ENCODE peak calls at places on chromosomes 13 and 19, in six cellular contexts. J, Z, A, O, F and Q are unnamed samples.

GRCh38 chr19:41123716-41124244 is 9.5 kb downstream of the CYP2F1 start:
- DNase-seq in J (no peak), Z (no peak), A (no peak), O (no peak), F (no peak), Q (peak)

GRCh38 chr13:41842029-41842428 is 118.9 kb downstream of the VWA8 start:
- DNase-seq in J (no peak), Z (no peak), A (peak), O (no peak), F (no peak), Q (no peak)

GRCh38 chr13:95304446-95304845 is 3.2 kb upstream of the ABCC4 start:
- DNase-seq in J (no peak), Z (no peak), A (no peak), O (no peak), F (no peak), Q (no peak)

GRCh38 chr19:3409346-3410064 is 43.1 kb downstream of the NFIC start:
- DNase-seq in J (peak), Z (peak), A (no peak), O (no peak), F (peak), Q (peak)

GRCh38 chr19:4375620-4376228 is 24.6 kb downstream of the SH3GL1 start:
- DNase-seq in J (no peak), Z (peak), A (peak), O (no peak), F (no peak), Q (no peak)

GRCh38 chr19:3075605-3076431 is 13.5 kb upstream of the TLE5 start:
- DNase-seq in J (no peak), Z (peak), A (no peak), O (no peak), F (peak), Q (peak)

GRCh38 chr19:17766543-17767131 is 15.4 kb downstream of the FCHO1 start:
- DNase-seq in J (peak), Z (peak), A (peak), O (no peak), F (peak), Q (peak)

GRCh38 chr13:99496322-99497142 is 4.7 kb upstream of the TM9SF2 start:
- DNase-seq in J (no peak), Z (peak), A (peak), O (peak), F (peak), Q (no peak)

GRCh38 chr13:103436057-103436654 is 369.9 kb upstream of the SLC10A2 start:
- DNase-seq in J (no peak), Z (no peak), A (no peak), O (no peak), F (no peak), Q (no peak)

GRCh38 chr19:54156490-54156889 is 3.0 kb downstream of the LENG1 start:
- DNase-seq in J (no peak), Z (no peak), A (no peak), O (no peak), F (no peak), Q (no peak)

GRCh38 chr13:99600318-99600717 is 99.0 kb downstream of the TM9SF2 start:
- DNase-seq in J (no peak), Z (no peak), A (no peak), O (no peak), F (no peak), Q (no peak)

GRCh38 chr19:33379151-33379829 is 5.8 kb downstream of the CEBPG start:
- DNase-seq in J (no peak), Z (no peak), A (no peak), O (no peak), F (no peak), Q (no peak)

GRCh38 chr13:102648046-102648445 is 46.8 kb downstream of the METTL21C start:
- DNase-seq in J (no peak), Z (no peak), A (no peak), O (no peak), F (no peak), Q (no peak)

GRCh38 chr13:38718374-38718773 is 31.5 kb downstream of the FREM2 start:
- DNase-seq in J (no peak), Z (no peak), A (no peak), O (no peak), F (no peak), Q (no peak)

GRCh38 chr19:28864577-28865042 is 348.3 kb downstream of the UQCRFS1 start:
- DNase-seq in J (no peak), Z (peak), A (peak), O (no peak), F (peak), Q (no peak)

GRCh38 chr19:20367811-20368294 is 197.7 kb downstream of the ZNF737 start:
- DNase-seq in J (no peak), Z (peak), A (no peak), O (no peak), F (peak), Q (no peak)

GRCh38 chr19:37007587-37008220 is 70.5 kb upstream of the ZNF420 start:
- DNase-seq in J (no peak), Z (peak), A (no peak), O (no peak), F (peak), Q (peak)

GRCh38 chr19:20078696-20079095 is 896 bp downstream of the ZNF90 start:
- DNase-seq in J (no peak), Z (peak), A (peak), O (no peak), F (peak), Q (peak)

GRCh38 chr13:110590577-110590976 is 24.8 kb upstream of the NAXD start:
- DNase-seq in J (no peak), Z (peak), A (no peak), O (no peak), F (no peak), Q (no peak)

GRCh38 chr19:6484831-6485230 is 3.2 kb upstream of the DENND1C start:
- DNase-seq in J (no peak), Z (no peak), A (no peak), O (no peak), F (no peak), Q (no peak)

GRCh38 chr19:14840206-14840605 is 5.2 kb upstream of the OR7A5 start:
- DNase-seq in J (no peak), Z (no peak), A (no peak), O (no peak), F (no peak), Q (no peak)

GRCh38 chr13:75258159-75258782 is 223.7 kb downstream of the TBC1D4 start:
- DNase-seq in J (no peak), Z (no peak), A (peak), O (no peak), F (no peak), Q (no peak)

GRCh38 chr19:8569066-8569761 is 8.0 kb downstream of the MYO1F start:
- DNase-seq in J (no peak), Z (peak), A (peak), O (no peak), F (peak), Q (peak)

GRCh38 chr13:113322043-113322461 is 25.0 kb downstream of the LAMP1 start:
- DNase-seq in J (no peak), Z (no peak), A (no peak), O (no peak), F (peak), Q (no peak)

GRCh38 chr19:42628411-42629135 is 33.8 kb upstream of the CEACAM8 start:
- DNase-seq in J (no peak), Z (no peak), A (no peak), O (no peak), F (no peak), Q (no peak)

GRCh38 chr13:42333613-42334328 is 61.8 kb downstream of the AKAP11 start:
- DNase-seq in J (no peak), Z (no peak), A (peak), O (no peak), F (peak), Q (peak)

GRCh38 chr13:99896712-99897440 is 74.7 kb downstream of the ZIC5 start:
- DNase-seq in J (no peak), Z (no peak), A (no peak), O (no peak), F (no peak), Q (no peak)

GRCh38 chr13:43397110-43397509 is 373.7 kb downstream of the DNAJC15 start:
- DNase-seq in J (no peak), Z (no peak), A (peak), O (no peak), F (no peak), Q (no peak)

GRCh38 chr13:28623782-28624706 is 34.9 kb upstream of the POMP start:
- DNase-seq in J (no peak), Z (no peak), A (peak), O (no peak), F (no peak), Q (no peak)

GRCh38 chr13:99416411-99417121 is 84.7 kb upstream of the TM9SF2 start:
- DNase-seq in J (no peak), Z (no peak), A (no peak), O (no peak), F (peak), Q (no peak)

GRCh38 chr13:39451301-39451700 is 151.7 kb downstream of the LHFPL6 start:
- DNase-seq in J (no peak), Z (no peak), A (peak), O (no peak), F (no peak), Q (no peak)

GRCh38 chr19:44356383-44357111 is at the start of gene ZNF112:
- DNase-seq in J (peak), Z (peak), A (peak), O (no peak), F (peak), Q (peak)
- TF ChIP-seq POLR2A in J (no peak), Z (peak), A (peak), O (no peak), F (no peak), Q (no peak)

GRCh38 chr19:39401549-39402416 is 4.9 kb upstream of the ZFP36 start:
- DNase-seq in J (no peak), Z (peak), A (peak), O (no peak), F (peak), Q (peak)
- H3K4me3 ChIP-seq in J (peak), Z (no peak), A (no peak), O (peak), F (peak), Q (peak)

GRCh38 chr19:48962029-48962848 is 2.9 kb upstream of the FTL start:
- DNase-seq in J (no peak), Z (peak), A (no peak), O (no peak), F (peak), Q (peak)
- TF ChIP-seq POLR2A in J (no peak), Z (no peak), A (no peak), O (no peak), F (no peak), Q (peak)

GRCh38 chr19:38183227-38183914 is 40.7 kb downstream of the DPF1 start:
- DNase-seq in J (no peak), Z (no peak), A (no peak), O (no peak), F (peak), Q (no peak)
- H3K4me3 ChIP-seq in J (peak), Z (no peak), A (peak), O (peak), F (peak), Q (no peak)

GRCh38 chr13:30685987-30686386 is 49.4 kb upstream of the ALOX5AP start:
- DNase-seq in J (no peak), Z (no peak), A (no peak), O (no peak), F (no peak), Q (no peak)

GRCh38 chr13:30685320-30685859 is 50.0 kb upstream of the ALOX5AP start:
- DNase-seq in J (no peak), Z (no peak), A (no peak), O (no peak), F (no peak), Q (peak)

GRCh38 chr13:30692108-30692507 is 43.2 kb upstream of the ALOX5AP start:
- DNase-seq in J (no peak), Z (no peak), A (no peak), O (no peak), F (no peak), Q (no peak)

GRCh38 chr13:30689752-30690151 is 45.6 kb upstream of the ALOX5AP start:
- DNase-seq in J (no peak), Z (no peak), A (no peak), O (no peak), F (no peak), Q (no peak)

GRCh38 chr13:30690282-30691188 is 44.8 kb upstream of the ALOX5AP start:
- DNase-seq in J (peak), Z (peak), A (peak), O (no peak), F (peak), Q (peak)
- TF ChIP-seq POLR2A in J (no peak), Z (no peak), A (peak), O (no peak), F (no peak), Q (peak)

GRCh38 chr19:10603873-10604459 is 16.9 kb upstream of the AP1M2 start:
- DNase-seq in J (no peak), Z (peak), A (no peak), O (no peak), F (no peak), Q (no peak)
- H3K4me3 ChIP-seq in J (peak), Z (no peak), A (peak), O (peak), F (peak), Q (peak)

GRCh38 chr13:97432917-97433726 is 847 bp upstream of the RAP2A start:
- DNase-seq in J (peak), Z (peak), A (peak), O (peak), F (peak), Q (peak)
- TF ChIP-seq POLR2A in J (peak), Z (no peak), A (no peak), O (no peak), F (peak), Q (no peak)